ENCODE peak calls at places on chromosomes 2 and 18, in five cellular contexts. H is ovary; D is stimulated activated CD8-positive, alpha-beta memory T cell treated with anti-CD3 and anti-CD28 coated beads, Interleukin-12 subunit alpha, Interleukin-12 subunit beta, amount 100 ng/mL, for 4 hours; T is cardiac septum; B is memory B cell. E is an unnamed sample.

GRCh38 chr2:134190062-134190806 is 63.6 kb upstream of the MGAT5 start:
- DNase-seq in H (no peak), D (no peak), T (no peak), B (no peak), E (no peak)

GRCh38 chr2:118224888-118225264 is 136.6 kb downstream of the INSIG2 start:
- DNase-seq in H (no peak), D (no peak), T (no peak), B (peak), E (peak)

GRCh38 chr2:145190031-145190703 is 670.2 kb upstream of the ZEB2 start:
- DNase-seq in H (no peak), D (no peak), T (no peak), B (no peak), E (no peak)

GRCh38 chr2:120856421-120856862 is 120.8 kb downstream of the GLI2 start:
- DNase-seq in H (no peak), D (no peak), T (peak), B (no peak), E (peak)

GRCh38 chr18:64410685-64411084 is 261.8 kb upstream of the LINC00305 start:
- DNase-seq in H (no peak), D (no peak), T (no peak), B (no peak), E (no peak)

GRCh38 chr18:14978962-14979535 is 231.1 kb downstream of the ANKRD30B start:
- DNase-seq in H (no peak), D (no peak), T (no peak), B (no peak), E (peak)

GRCh38 chr2:53911434-53912189 is 51.8 kb upstream of the GPR75 start:
- DNase-seq in H (no peak), D (no peak), T (no peak), B (no peak), E (no peak)

GRCh38 chr2:236352761-236353593 is 88.8 kb upstream of the ASB18 start:
- DNase-seq in H (no peak), D (no peak), T (no peak), B (peak), E (no peak)

GRCh38 chr2:63581266-63581961 is 6.9 kb downstream of the WDPCP start:
- DNase-seq in H (no peak), D (no peak), T (no peak), B (no peak), E (no peak)

GRCh38 chr2:10097352-10098148 is 17.3 kb upstream of the CYS1 start:
- DNase-seq in H (peak), D (no peak), T (peak), B (no peak), E (peak)

GRCh38 chr2:120469486-120469885 is 123.5 kb downstream of the INHBB start:
- DNase-seq in H (peak), D (no peak), T (peak), B (no peak), E (no peak)

GRCh38 chr18:60984496-60984895 is 348.7 kb upstream of the CDH20 start:
- DNase-seq in H (no peak), D (no peak), T (no peak), B (no peak), E (no peak)

GRCh38 chr2:112465373-112465772 is 16.6 kb upstream of the TTL start:
- DNase-seq in H (no peak), D (no peak), T (no peak), B (no peak), E (peak)

GRCh38 chr2:228875152-228875875 is 395.8 kb downstream of the PID1 start:
- DNase-seq in H (no peak), D (no peak), T (no peak), B (no peak), E (no peak)

GRCh38 chr2:50614056-50614455 is 417.9 kb downstream of the NRXN1 start:
- DNase-seq in H (no peak), D (no peak), T (no peak), B (no peak), E (no peak)

GRCh38 chr2:233676046-233676445 is 4.3 kb downstream of the UGT1A9 start:
- DNase-seq in H (no peak), D (no peak), T (no peak), B (no peak), E (no peak)

GRCh38 chr2:237475704-237476107 is 11.3 kb upstream of the MLPH start:
- DNase-seq in H (no peak), D (peak), T (no peak), B (no peak), E (no peak)

GRCh38 chr2:240906141-240906910 is at the start of gene CROCC2:
- DNase-seq in H (no peak), D (no peak), T (no peak), B (no peak), E (no peak)

GRCh38 chr2:232741284-232741683 is 35.1 kb downstream of the KCNJ13 start:
- DNase-seq in H (no peak), D (no peak), T (no peak), B (no peak), E (no peak)

E was measured in ELF-1.